ENCODE peak calls at places on chromosomes 1 and 21, in seven cellular contexts. One of them, this sample, is unnamed.
A peak's percentile ranks its signal among the peaks of the same experiment; 100 is the strongest.

GRCh38 chr21:38310619-38311018 is 53.8 kb downstream of the KCNJ15 start:
- DNase-seq in OCI-LY7: no peak
- DNase-seq in IMR-90: peak; percentile 49
- DNase-seq in HCT116: no peak
- DNase-seq in CD4-positive, alpha-beta T cell: no peak
- DNase-seq in PC-9: no peak
- DNase-seq in suprapubic skin: no peak
- DNase-seq in this sample: no peak

GRCh38 chr1:200211157-200211556 is 183.6 kb downstream of the NR5A2 start:
- DNase-seq in HCT116: no peak
- DNase-seq in PC-9: no peak
- DNase-seq in suprapubic skin: no peak
- DNase-seq in OCI-LY7: no peak
- DNase-seq in CD4-positive, alpha-beta T cell: no peak
- DNase-seq in IMR-90: peak; percentile 95
- DNase-seq in this sample: no peak

GRCh38 chr1:202235856-202236837 is 42.5 kb downstream of the LGR6 start:
- DNase-seq in PC-9: peak; percentile 92
- DNase-seq in suprapubic skin: no peak
- DNase-seq in HCT116: peak; percentile 86
- DNase-seq in CD4-positive, alpha-beta T cell: peak; percentile 59
- DNase-seq in OCI-LY7: peak; percentile 64
- DNase-seq in IMR-90: peak; percentile 96
- DNase-seq in this sample: no peak

GRCh38 chr1:68112835-68113243 is 62.4 kb upstream of the DIRAS3 start:
- DNase-seq in IMR-90: peak; percentile 93
- DNase-seq in OCI-LY7: no peak
- DNase-seq in CD4-positive, alpha-beta T cell: no peak
- DNase-seq in HCT116: peak; percentile 54
- DNase-seq in PC-9: peak; percentile 55
- DNase-seq in suprapubic skin: no peak
- DNase-seq in this sample: no peak

GRCh38 chr1:155834296-155834926 is 22.6 kb downstream of the GON4L start:
- DNase-seq in OCI-LY7: no peak
- DNase-seq in suprapubic skin: no peak
- DNase-seq in CD4-positive, alpha-beta T cell: no peak
- DNase-seq in PC-9: peak; percentile 35
- DNase-seq in IMR-90: peak; percentile 70
- DNase-seq in HCT116: no peak
- DNase-seq in this sample: no peak

GRCh38 chr1:235011599-235012435 is 116.8 kb downstream of the TOMM20 start:
- DNase-seq in CD4-positive, alpha-beta T cell: peak; percentile 81
- DNase-seq in OCI-LY7: peak; percentile 95
- DNase-seq in IMR-90: peak; percentile 100
- DNase-seq in PC-9: peak; percentile 98
- DNase-seq in HCT116: peak; percentile 81
- DNase-seq in suprapubic skin: peak; percentile 79
- DNase-seq in this sample: no peak

GRCh38 chr1:5905431-5905830 is 86.8 kb downstream of the NPHP4 start:
- DNase-seq in HCT116: no peak
- DNase-seq in PC-9: no peak
- DNase-seq in suprapubic skin: peak; percentile 67
- DNase-seq in OCI-LY7: no peak
- DNase-seq in IMR-90: no peak
- DNase-seq in CD4-positive, alpha-beta T cell: no peak
- DNase-seq in this sample: no peak

GRCh38 chr1:228089520-228090380 is 7.2 kb downstream of the ARF1 start:
- DNase-seq in IMR-90: no peak
- DNase-seq in HCT116: no peak
- DNase-seq in suprapubic skin: no peak
- DNase-seq in OCI-LY7: peak; percentile 54
- DNase-seq in CD4-positive, alpha-beta T cell: no peak
- DNase-seq in PC-9: no peak
- DNase-seq in this sample: peak; percentile 26

GRCh38 chr21:37028579-37028978 is 22.1 kb downstream of the RIPPLY3 start:
- DNase-seq in CD4-positive, alpha-beta T cell: no peak
- DNase-seq in PC-9: no peak
- DNase-seq in HCT116: no peak
- DNase-seq in OCI-LY7: no peak
- DNase-seq in suprapubic skin: no peak
- DNase-seq in IMR-90: no peak
- DNase-seq in this sample: no peak

GRCh38 chr1:16168622-16169021 is 12.8 kb upstream of the EPHA2 start:
- DNase-seq in IMR-90: no peak
- DNase-seq in suprapubic skin: no peak
- DNase-seq in CD4-positive, alpha-beta T cell: no peak
- DNase-seq in OCI-LY7: peak; percentile 14
- DNase-seq in PC-9: no peak
- DNase-seq in HCT116: no peak
- DNase-seq in this sample: no peak

GRCh38 chr1:47576758-47577115 is 138.9 kb downstream of the FOXD2 start:
- DNase-seq in IMR-90: no peak
- DNase-seq in CD4-positive, alpha-beta T cell: no peak
- DNase-seq in PC-9: no peak
- DNase-seq in suprapubic skin: no peak
- DNase-seq in HCT116: no peak
- DNase-seq in OCI-LY7: no peak
- DNase-seq in this sample: no peak

GRCh38 chr1:213327318-213327667 is 276.3 kb downstream of the RPS6KC1 start:
- DNase-seq in CD4-positive, alpha-beta T cell: no peak
- DNase-seq in OCI-LY7: no peak
- DNase-seq in IMR-90: peak; percentile 86
- DNase-seq in suprapubic skin: no peak
- DNase-seq in HCT116: no peak
- DNase-seq in PC-9: no peak
- DNase-seq in this sample: no peak

GRCh38 chr1:39727221-39727931 is 11.3 kb upstream of the PPIE start:
- DNase-seq in OCI-LY7: no peak
- DNase-seq in IMR-90: no peak
- DNase-seq in suprapubic skin: no peak
- DNase-seq in CD4-positive, alpha-beta T cell: no peak
- DNase-seq in HCT116: no peak
- DNase-seq in PC-9: no peak
- DNase-seq in this sample: no peak

GRCh38 chr21:28339403-28339802 is 653.3 kb downstream of the LTN1 start:
- DNase-seq in IMR-90: no peak
- DNase-seq in PC-9: no peak
- DNase-seq in CD4-positive, alpha-beta T cell: no peak
- DNase-seq in suprapubic skin: no peak
- DNase-seq in HCT116: no peak
- DNase-seq in OCI-LY7: no peak
- DNase-seq in this sample: no peak

GRCh38 chr1:184418955-184419733 is 32.3 kb downstream of the C1orf21 start:
- DNase-seq in suprapubic skin: no peak
- DNase-seq in HCT116: no peak
- DNase-seq in OCI-LY7: no peak
- DNase-seq in IMR-90: peak; percentile 78
- DNase-seq in CD4-positive, alpha-beta T cell: no peak
- DNase-seq in PC-9: peak; percentile 35
- DNase-seq in this sample: no peak

GRCh38 chr1:23436520-23437354 is 12.2 kb upstream of the TCEA3 start:
- DNase-seq in CD4-positive, alpha-beta T cell: no peak
- DNase-seq in OCI-LY7: no peak
- DNase-seq in PC-9: no peak
- DNase-seq in suprapubic skin: no peak
- DNase-seq in IMR-90: no peak
- DNase-seq in HCT116: no peak
- DNase-seq in this sample: no peak

GRCh38 chr1:20078166-20078565 is 8.2 kb downstream of the PLA2G5 start:
- DNase-seq in CD4-positive, alpha-beta T cell: no peak
- DNase-seq in IMR-90: no peak
- DNase-seq in suprapubic skin: peak; percentile 23
- DNase-seq in HCT116: no peak
- DNase-seq in PC-9: no peak
- DNase-seq in OCI-LY7: peak; percentile 74
- DNase-seq in this sample: no peak

GRCh38 chr1:188170935-188171334 is 1342.2 kb downstream of the PLA2G4A start:
- DNase-seq in suprapubic skin: no peak
- DNase-seq in PC-9: no peak
- DNase-seq in IMR-90: no peak
- DNase-seq in OCI-LY7: no peak
- DNase-seq in CD4-positive, alpha-beta T cell: no peak
- DNase-seq in HCT116: no peak
- DNase-seq in this sample: no peak

GRCh38 chr1:160309183-160309535 is 24.2 kb upstream of the PEX19 start:
- DNase-seq in OCI-LY7: no peak
- DNase-seq in IMR-90: peak; percentile 59
- DNase-seq in CD4-positive, alpha-beta T cell: no peak
- DNase-seq in suprapubic skin: no peak
- DNase-seq in HCT116: no peak
- DNase-seq in PC-9: no peak
- DNase-seq in this sample: no peak

GRCh38 chr1:101365186-101365585 is 128.4 kb downstream of the S1PR1 start:
- DNase-seq in CD4-positive, alpha-beta T cell: no peak
- DNase-seq in OCI-LY7: no peak
- DNase-seq in suprapubic skin: no peak
- DNase-seq in HCT116: no peak
- DNase-seq in IMR-90: peak; percentile 54
- DNase-seq in PC-9: no peak
- DNase-seq in this sample: no peak

GRCh38 chr21:44432841-44433790 is 22.2 kb upstream of the LRRC3 start:
- DNase-seq in HCT116: no peak
- DNase-seq in OCI-LY7: no peak
- DNase-seq in PC-9: no peak
- DNase-seq in IMR-90: no peak
- DNase-seq in CD4-positive, alpha-beta T cell: no peak
- DNase-seq in suprapubic skin: peak; percentile 71
- DNase-seq in this sample: no peak

GRCh38 chr1:228399531-228400236 is 7.0 kb downstream of the TRIM11 start:
- DNase-seq in CD4-positive, alpha-beta T cell: no peak
- DNase-seq in OCI-LY7: no peak
- DNase-seq in suprapubic skin: peak; percentile 31
- DNase-seq in IMR-90: no peak
- DNase-seq in PC-9: no peak
- DNase-seq in HCT116: no peak
- DNase-seq in this sample: no peak

GRCh38 chr1:147292635-147293251 is 50.3 kb downstream of the CHD1L start:
- DNase-seq in CD4-positive, alpha-beta T cell: no peak
- DNase-seq in IMR-90: peak; percentile 99
- DNase-seq in PC-9: no peak
- DNase-seq in suprapubic skin: no peak
- DNase-seq in OCI-LY7: no peak
- DNase-seq in HCT116: no peak
- DNase-seq in this sample: no peak
- H3K27ac ChIP-seq in CD4-positive, alpha-beta T cell: no peak overlapping the region
- H3K27ac ChIP-seq in IMR-90: peak overlapping the region; percentile 92
- H3K27ac ChIP-seq in PC-9: no peak overlapping the region
- H3K27ac ChIP-seq in suprapubic skin: no peak overlapping the region
- H3K27ac ChIP-seq in OCI-LY7: no peak overlapping the region
- H3K27ac ChIP-seq in HCT116: no peak overlapping the region
- H3K27ac ChIP-seq in this sample: no peak overlapping the region

DNA sequence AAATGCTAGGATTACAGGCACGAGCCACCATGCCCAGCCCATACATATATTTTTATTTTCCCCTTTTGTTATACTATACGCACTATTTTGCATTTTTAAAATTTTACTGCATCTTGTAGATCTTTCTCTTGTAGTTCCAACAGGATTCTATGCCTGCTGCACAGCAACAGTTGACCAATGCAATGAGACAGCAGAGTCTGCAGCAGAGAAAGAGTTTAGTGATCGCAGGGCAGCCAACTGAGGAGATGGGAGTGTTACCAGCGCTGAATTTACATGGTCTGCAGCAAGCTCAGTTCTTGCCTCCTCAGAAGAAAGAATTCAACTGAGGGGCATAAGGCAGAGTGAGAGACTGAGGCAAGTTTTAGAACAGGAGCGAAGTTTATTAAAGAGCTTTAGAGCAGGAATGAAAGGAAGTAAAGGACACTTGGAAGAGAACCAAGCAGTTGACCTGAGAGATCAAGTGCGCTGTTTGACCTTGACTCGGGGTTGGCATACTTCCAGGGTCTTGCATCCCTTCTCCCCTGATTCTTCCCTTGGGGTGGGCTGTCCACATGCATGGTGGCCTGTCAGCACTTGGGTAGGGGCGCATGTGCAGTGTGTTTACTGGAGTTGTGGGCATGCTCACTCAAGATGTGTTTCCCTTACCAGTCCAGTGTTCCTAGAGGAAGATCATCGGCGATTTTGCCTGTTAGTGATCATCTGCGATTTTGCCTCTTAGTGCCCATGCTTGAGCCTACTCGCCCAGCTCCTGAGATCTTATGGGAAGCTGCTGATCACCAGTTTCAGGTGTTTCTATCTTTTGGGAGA is 4.1 kb upstream of the MTOR start:
- DNase-seq in CD4-positive, alpha-beta T cell: no peak
- DNase-seq in HCT116: no peak
- DNase-seq in IMR-90: no peak
- DNase-seq in PC-9: no peak
- DNase-seq in OCI-LY7: no peak
- DNase-seq in suprapubic skin: no peak
- DNase-seq in this sample: no peak
- H3K27ac ChIP-seq in CD4-positive, alpha-beta T cell: no peak overlapping the region
- H3K27ac ChIP-seq in HCT116: no peak overlapping the region
- H3K27ac ChIP-seq in IMR-90: no peak overlapping the region
- H3K27ac ChIP-seq in PC-9: no peak overlapping the region
- H3K27ac ChIP-seq in OCI-LY7: no peak overlapping the region
- H3K27ac ChIP-seq in suprapubic skin: no peak overlapping the region
- H3K27ac ChIP-seq in this sample: no peak overlapping the region

GRCh38 chr1:14545422-14546025 is 53.0 kb upstream of the KAZN start:
- DNase-seq in HCT116: no peak
- DNase-seq in OCI-LY7: no peak
- DNase-seq in IMR-90: no peak
- DNase-seq in PC-9: no peak
- DNase-seq in CD4-positive, alpha-beta T cell: no peak
- DNase-seq in suprapubic skin: no peak
- DNase-seq in this sample: no peak
- H3K27ac ChIP-seq in HCT116: no peak overlapping the region
- H3K27ac ChIP-seq in OCI-LY7: no peak overlapping the region
- H3K27ac ChIP-seq in IMR-90: no peak overlapping the region
- H3K27ac ChIP-seq in PC-9: no peak overlapping the region
- H3K27ac ChIP-seq in CD4-positive, alpha-beta T cell: no peak overlapping the region
- H3K27ac ChIP-seq in suprapubic skin: no peak overlapping the region
- H3K27ac ChIP-seq in this sample: no peak overlapping the region

DNA sequence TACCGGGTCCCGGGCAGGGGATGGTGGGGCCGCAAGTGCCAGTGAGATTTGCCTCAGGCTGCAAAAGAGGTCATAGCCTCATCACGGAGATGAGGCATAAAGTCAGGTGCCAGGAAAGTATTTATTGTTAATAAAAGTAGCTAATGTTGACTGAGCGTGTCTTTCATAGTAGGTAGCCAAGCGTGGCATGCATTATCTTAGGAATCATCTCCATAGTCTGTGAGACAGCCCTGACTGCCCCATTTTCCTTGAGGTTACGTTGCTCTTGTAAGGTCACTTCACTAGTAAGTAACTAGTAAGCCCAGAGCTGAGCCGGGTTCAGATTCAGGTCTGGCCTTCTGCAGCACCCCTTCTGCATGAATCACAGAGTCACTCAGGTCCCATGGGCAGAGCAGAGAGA is 174.2 kb downstream of the CAMTA1 start:
- DNase-seq in IMR-90: no peak
- DNase-seq in HCT116: no peak
- DNase-seq in OCI-LY7: no peak
- DNase-seq in suprapubic skin: no peak
- DNase-seq in PC-9: no peak
- DNase-seq in CD4-positive, alpha-beta T cell: no peak
- DNase-seq in this sample: no peak
- H3K27ac ChIP-seq in IMR-90: no peak overlapping the region
- H3K27ac ChIP-seq in HCT116: no peak overlapping the region
- H3K27ac ChIP-seq in OCI-LY7: no peak overlapping the region
- H3K27ac ChIP-seq in suprapubic skin: no peak overlapping the region
- H3K27ac ChIP-seq in PC-9: no peak overlapping the region
- H3K27ac ChIP-seq in CD4-positive, alpha-beta T cell: no peak overlapping the region
- H3K27ac ChIP-seq in this sample: no peak overlapping the region

This sample was measured in substantia nigra.